ENCODE peak calls at places on chromosome 12, in six cellular contexts. One of them, this sample, is unnamed.

GRCh38 chr12:65208957-65209654 is 39.7 kb downstream of the LEMD3 start:
- DNase-seq in neuronal stem cell: no peak
- DNase-seq in H1: no peak
- DNase-seq in IMR-90: no peak
- DNase-seq in H9: no peak
- DNase-seq in mesendoderm: no peak
- DNase-seq in this sample: no peak

GRCh38 chr12:65585648-65586420 is 238.4 kb upstream of the HMGA2 start:
- DNase-seq in H9: no peak
- DNase-seq in H1: no peak
- DNase-seq in mesendoderm: no peak
- DNase-seq in neuronal stem cell: no peak
- DNase-seq in IMR-90: no peak
- DNase-seq in this sample: peak

GRCh38 chr12:132818562-132818961 is 10.1 kb downstream of the GOLGA3 start:
- DNase-seq in mesendoderm: no peak
- DNase-seq in H1: no peak
- DNase-seq in IMR-90: no peak
- DNase-seq in H9: no peak
- DNase-seq in neuronal stem cell: no peak
- DNase-seq in this sample: no peak

GRCh38 chr12:64269161-64269560 is 47.1 kb upstream of the KICS2 start:
- DNase-seq in H1: no peak
- DNase-seq in H9: no peak
- DNase-seq in mesendoderm: no peak
- DNase-seq in neuronal stem cell: no peak
- DNase-seq in IMR-90: no peak
- DNase-seq in this sample: no peak

GRCh38 chr12:58105225-58106119 is 164.1 kb downstream of the ATP23 start:
- DNase-seq in mesendoderm: peak
- DNase-seq in neuronal stem cell: no peak
- DNase-seq in IMR-90: peak
- DNase-seq in H9: no peak
- DNase-seq in H1: no peak
- DNase-seq in this sample: peak

GRCh38 chr12:116466536-116466935 is 92.6 kb upstream of the MAP1LC3B2 start:
- DNase-seq in mesendoderm: no peak
- DNase-seq in IMR-90: peak
- DNase-seq in neuronal stem cell: no peak
- DNase-seq in H9: no peak
- DNase-seq in H1: no peak
- DNase-seq in this sample: peak

GRCh38 chr12:75704664-75705063 is 193.3 kb upstream of the KRR1 start:
- DNase-seq in H1: no peak
- DNase-seq in IMR-90: peak
- DNase-seq in mesendoderm: no peak
- DNase-seq in neuronal stem cell: no peak
- DNase-seq in H9: no peak
- DNase-seq in this sample: no peak

GRCh38 chr12:57467915-57468314 is 8.3 kb downstream of the GLI1 start:
- DNase-seq in H1: no peak
- DNase-seq in mesendoderm: no peak
- DNase-seq in H9: peak
- DNase-seq in IMR-90: no peak
- DNase-seq in neuronal stem cell: no peak
- DNase-seq in this sample: no peak

GRCh38 chr12:30457621-30458289 is 237.9 kb downstream of the IPO8 start:
- DNase-seq in IMR-90: peak
- DNase-seq in neuronal stem cell: no peak
- DNase-seq in mesendoderm: peak
- DNase-seq in H9: no peak
- DNase-seq in H1: no peak
- DNase-seq in this sample: peak

GRCh38 chr12:92124708-92125067 is 21.0 kb downstream of the BTG1 start:
- DNase-seq in H9: no peak
- DNase-seq in IMR-90: no peak
- DNase-seq in mesendoderm: no peak
- DNase-seq in neuronal stem cell: no peak
- DNase-seq in H1: no peak
- DNase-seq in this sample: no peak

GRCh38 chr12:22173154-22173553 is 127.1 kb downstream of the CMAS start:
- DNase-seq in mesendoderm: no peak
- DNase-seq in H9: no peak
- DNase-seq in IMR-90: no peak
- DNase-seq in neuronal stem cell: no peak
- DNase-seq in H1: no peak
- DNase-seq in this sample: no peak

GRCh38 chr12:105982022-105982421 is 156.7 kb downstream of the NUAK1 start:
- DNase-seq in IMR-90: no peak
- DNase-seq in H1: no peak
- DNase-seq in mesendoderm: no peak
- DNase-seq in neuronal stem cell: no peak
- DNase-seq in H9: no peak
- DNase-seq in this sample: peak

GRCh38 chr12:40146800-40147797 is 41.2 kb upstream of the SLC2A13 start:
- DNase-seq in neuronal stem cell: no peak
- DNase-seq in IMR-90: no peak
- DNase-seq in H1: no peak
- DNase-seq in H9: no peak
- DNase-seq in mesendoderm: no peak
- DNase-seq in this sample: no peak

GRCh38 chr12:102948941-102949352 is 8.5 kb upstream of the ASCL1 start:
- DNase-seq in H1: no peak
- DNase-seq in IMR-90: peak
- DNase-seq in neuronal stem cell: no peak
- DNase-seq in H9: peak
- DNase-seq in mesendoderm: peak
- DNase-seq in this sample: peak

GRCh38 chr12:72136792-72137191 is 135.4 kb upstream of the TRHDE start:
- DNase-seq in neuronal stem cell: no peak
- DNase-seq in H9: no peak
- DNase-seq in H1: no peak
- DNase-seq in mesendoderm: no peak
- DNase-seq in IMR-90: no peak
- DNase-seq in this sample: no peak

GRCh38 chr12:109999649-109999971 is 380 bp downstream of the ANKRD13A start:
- DNase-seq in H1: no peak
- DNase-seq in mesendoderm: no peak
- DNase-seq in IMR-90: no peak
- DNase-seq in neuronal stem cell: no peak
- DNase-seq in H9: no peak
- DNase-seq in this sample: no peak

GRCh38 chr12:58931518-58931917 is 11.2 kb upstream of the LRIG3 start:
- DNase-seq in mesendoderm: peak
- DNase-seq in H9: no peak
- DNase-seq in IMR-90: no peak
- DNase-seq in neuronal stem cell: no peak
- DNase-seq in H1: no peak
- DNase-seq in this sample: no peak

GRCh38 chr12:4274396-4274959 is 916 bp downstream of the CCND2 start:
- DNase-seq in neuronal stem cell: no peak
- DNase-seq in H1: no peak
- DNase-seq in IMR-90: no peak
- DNase-seq in H9: peak
- DNase-seq in mesendoderm: no peak
- DNase-seq in this sample: peak

GRCh38 chr12:4275869-4276253 is 2.3 kb downstream of the CCND2 start:
- DNase-seq in mesendoderm: peak
- DNase-seq in neuronal stem cell: no peak
- DNase-seq in H1: no peak
- DNase-seq in IMR-90: no peak
- DNase-seq in H9: peak
- DNase-seq in this sample: no peak

GRCh38 chr12:4273651-4274395 is at the start of gene CCND2:
- DNase-seq in neuronal stem cell: peak
- DNase-seq in IMR-90: peak
- DNase-seq in H1: peak
- DNase-seq in mesendoderm: peak
- DNase-seq in H9: peak
- DNase-seq in this sample: peak

GRCh38 chr12:4276524-4277204 is 3.1 kb downstream of the CCND2 start:
- DNase-seq in neuronal stem cell: peak
- DNase-seq in IMR-90: peak
- DNase-seq in mesendoderm: peak
- DNase-seq in H1: peak
- DNase-seq in H9: peak
- DNase-seq in this sample: peak

GRCh38 chr12:4274960-4275868 is 1.7 kb downstream of the CCND2 start:
- DNase-seq in neuronal stem cell: no peak
- DNase-seq in H9: peak
- DNase-seq in mesendoderm: no peak
- DNase-seq in IMR-90: peak
- DNase-seq in H1: no peak
- DNase-seq in this sample: peak
- H2BK5ac ChIP-seq in neuronal stem cell: no peak
- H2BK5ac ChIP-seq in H9: peak
- H2BK5ac ChIP-seq in mesendoderm: peak
- H2BK5ac ChIP-seq in IMR-90: no peak
- H2BK5ac ChIP-seq in H1: peak
- H2BK5ac ChIP-seq in this sample: peak

DNA sequence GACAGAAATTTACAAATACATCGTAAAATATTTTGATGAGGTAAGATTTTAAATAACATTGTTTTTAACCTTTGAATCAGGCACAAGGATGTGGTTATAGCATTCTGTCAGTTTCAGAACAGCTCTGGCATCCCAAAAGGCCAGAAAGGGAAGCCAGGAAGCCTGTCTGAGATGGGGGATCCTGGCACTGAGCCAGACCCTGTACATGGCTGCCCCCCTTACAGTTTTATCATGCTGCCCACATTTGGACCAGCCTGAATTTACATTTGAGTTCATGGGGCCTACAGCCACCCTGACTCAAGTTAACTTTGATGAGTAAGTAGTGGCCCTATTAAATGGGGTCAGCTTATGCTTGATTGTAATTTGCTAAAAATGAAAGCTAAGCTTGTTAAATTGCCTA is 155.6 kb downstream of the PLXNC1 start:
- DNase-seq in H9: peak
- DNase-seq in neuronal stem cell: no peak
- DNase-seq in H1: no peak
- DNase-seq in mesendoderm: no peak
- DNase-seq in IMR-90: no peak
- DNase-seq in this sample: no peak
- H2BK120ac ChIP-seq in H9: no peak
- H2BK120ac ChIP-seq in neuronal stem cell: no peak
- H2BK120ac ChIP-seq in H1: no peak
- H2BK120ac ChIP-seq in mesendoderm: peak
- H2BK120ac ChIP-seq in IMR-90: no peak
- H2BK120ac ChIP-seq in this sample: peak

GRCh38 chr12:115207216-115207915 is 523.4 kb upstream of the TBX3 start:
- DNase-seq in H1: no peak
- DNase-seq in H9: no peak
- DNase-seq in IMR-90: no peak
- DNase-seq in mesendoderm: peak
- DNase-seq in neuronal stem cell: no peak
- DNase-seq in this sample: no peak
- H2BK5ac ChIP-seq in H1: no peak
- H2BK5ac ChIP-seq in H9: no peak
- H2BK5ac ChIP-seq in IMR-90: no peak
- H2BK5ac ChIP-seq in mesendoderm: no peak
- H2BK5ac ChIP-seq in neuronal stem cell: no peak
- H2BK5ac ChIP-seq in this sample: no peak

DNA sequence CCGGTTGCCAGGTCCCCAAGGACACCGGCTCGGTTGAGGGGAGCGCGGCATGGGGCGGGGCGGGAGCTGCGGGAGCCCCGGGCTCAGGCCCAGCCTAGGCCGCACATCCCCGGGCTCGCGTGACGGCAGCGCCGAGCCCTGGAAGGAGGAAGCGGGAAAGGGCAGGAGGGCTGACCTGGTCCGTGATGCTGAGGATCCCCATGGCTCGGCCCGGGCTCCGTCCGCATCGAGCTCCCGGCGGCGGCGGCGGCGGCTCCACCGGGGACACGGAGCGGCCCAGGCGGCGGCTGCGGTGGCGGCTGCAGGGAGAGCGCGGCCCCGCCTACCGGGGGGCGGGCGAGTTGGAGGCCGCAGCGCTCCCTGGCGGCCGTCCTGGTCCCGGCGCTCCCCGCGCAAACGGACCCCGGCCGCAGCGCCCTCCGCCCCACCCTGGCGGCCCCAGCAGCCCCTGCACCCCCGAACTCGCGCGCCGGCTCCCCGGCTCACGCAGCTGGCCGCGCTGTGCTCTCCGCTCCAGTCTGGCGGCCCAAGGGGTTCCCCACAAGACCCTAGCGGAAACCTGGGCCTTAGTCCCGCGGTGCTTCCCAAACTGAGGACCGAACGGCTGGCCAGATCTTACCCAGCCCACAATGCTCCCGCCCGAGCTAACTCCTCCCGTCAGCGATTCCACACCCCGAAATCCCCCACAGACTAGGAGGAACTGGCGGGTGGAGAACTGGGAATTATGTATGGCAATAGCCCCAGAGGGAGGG is at the start of gene ANKRD52:
- DNase-seq in neuronal stem cell: peak
- DNase-seq in H9: peak
- DNase-seq in H1: no peak
- DNase-seq in IMR-90: peak
- DNase-seq in mesendoderm: peak
- DNase-seq in this sample: peak
- H2BK120ac ChIP-seq in neuronal stem cell: peak
- H2BK120ac ChIP-seq in H9: no peak
- H2BK120ac ChIP-seq in H1: no peak
- H2BK120ac ChIP-seq in IMR-90: peak
- H2BK120ac ChIP-seq in mesendoderm: peak
- H2BK120ac ChIP-seq in this sample: peak

DNA sequence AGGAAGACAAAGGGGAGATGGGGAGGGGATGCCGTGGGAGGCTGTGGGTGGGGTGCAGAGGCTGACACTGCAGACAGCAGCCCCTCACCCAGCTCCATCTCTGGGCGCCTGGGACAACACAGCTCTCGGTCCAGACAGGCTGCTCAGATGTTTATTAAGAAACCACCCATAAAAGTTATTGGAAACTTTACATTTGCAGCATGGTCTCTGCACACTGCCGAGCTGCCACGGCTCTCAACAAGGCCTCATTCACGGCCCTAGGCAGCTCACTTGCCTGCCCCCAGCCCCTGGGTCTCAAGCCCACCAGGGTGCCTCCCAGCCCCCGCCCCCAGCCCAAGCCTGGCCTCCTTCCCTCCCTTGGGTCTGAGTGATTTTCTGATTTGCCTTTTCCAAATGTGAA is 21.0 kb upstream of the COL2A1 start:
- DNase-seq in IMR-90: no peak
- DNase-seq in mesendoderm: no peak
- DNase-seq in neuronal stem cell: no peak
- DNase-seq in H1: no peak
- DNase-seq in H9: no peak
- DNase-seq in this sample: no peak
- H2BK5ac ChIP-seq in IMR-90: no peak
- H2BK5ac ChIP-seq in mesendoderm: no peak
- H2BK5ac ChIP-seq in neuronal stem cell: no peak
- H2BK5ac ChIP-seq in H1: no peak
- H2BK5ac ChIP-seq in H9: no peak
- H2BK5ac ChIP-seq in this sample: no peak

GRCh38 chr12:122909442-122910288 is 13.7 kb upstream of the VPS37B start:
- DNase-seq in H9: peak
- DNase-seq in neuronal stem cell: no peak
- DNase-seq in H1: no peak
- DNase-seq in IMR-90: no peak
- DNase-seq in mesendoderm: no peak
- DNase-seq in this sample: no peak
- H2BK120ac ChIP-seq in H9: no peak
- H2BK120ac ChIP-seq in neuronal stem cell: no peak
- H2BK120ac ChIP-seq in H1: no peak
- H2BK120ac ChIP-seq in IMR-90: no peak
- H2BK120ac ChIP-seq in mesendoderm: no peak
- H2BK120ac ChIP-seq in this sample: no peak